ENCODE peak calls at places on chromosome 1, in ten cellular contexts. L is uterus; E is heart right ventricle; X is hepatocyte; H is RWPE1; K is astrocyte of the spinal cord; P is MCF 10A; O is cardiac muscle cell; T is CD8-positive, alpha-beta T cell; Q is NB4. D is an unnamed sample.

GRCh38 chr1:245260116-245260882 is 105.5 kb downstream of the KIF26B start:
- DNase-seq in L (no peak), E (no peak), X (no peak), H (no peak), K (no peak), P (no peak), O (no peak), T (no peak), Q (no peak), D (peak; percentile 96)

GRCh38 chr1:212920895-212921294 is 29.4 kb upstream of the VASH2 start:
- DNase-seq in L (no peak), E (no peak), X (no peak), H (no peak), K (no peak), P (no peak), O (no peak), T (no peak), Q (peak; percentile 41), D (no peak)

GRCh38 chr1:175599212-175599681 is 144.1 kb downstream of the TNR start:
- DNase-seq in L (no peak), E (no peak), X (peak; percentile 20), H (no peak), K (no peak), P (no peak), O (peak; percentile 44), T (no peak), Q (no peak), D (peak; percentile 7)

GRCh38 chr1:241658081-241658793 is 6.2 kb downstream of the WDR64 start:
- DNase-seq in L (no peak), E (no peak), X (no peak), H (no peak), K (no peak), P (peak; percentile 49), O (no peak), T (no peak), Q (no peak), D (no peak)

GRCh38 chr1:225450491-225451191 is 22.8 kb upstream of the LBR start:
- DNase-seq in L (no peak), E (no peak), X (no peak), H (no peak), K (no peak), P (peak; percentile 38), O (no peak), T (peak; percentile 48), Q (no peak), D (no peak)

GRCh38 chr1:68016364-68016763 is 34.1 kb downstream of the DIRAS3 start:
- DNase-seq in L (no peak), E (no peak), X (no peak), H (no peak), K (peak; percentile 17), P (no peak), O (no peak), T (no peak), Q (no peak), D (no peak)

GRCh38 chr1:31412732-31413404 is at the start of gene SERINC2:
- DNase-seq in L (no peak), E (no peak), X (peak; percentile 89), H (peak; percentile 82), K (no peak), P (peak; percentile 57), O (peak; percentile 49), T (peak; percentile 52), Q (peak; percentile 34), D (no peak)

GRCh38 chr1:186014370-186015030 is 280.3 kb downstream of the HMCN1 start:
- DNase-seq in L (no peak), E (no peak), X (no peak), H (no peak), K (peak; percentile 74), P (no peak), O (no peak), T (no peak), Q (no peak), D (no peak)

GRCh38 chr1:198088360-198089071 is 68.3 kb upstream of the NEK7 start:
- DNase-seq in L (no peak), E (no peak), X (peak; percentile 41), H (peak; percentile 65), K (peak; percentile 76), P (peak; percentile 64), O (peak; percentile 67), T (no peak), Q (peak; percentile 54), D (no peak)

GRCh38 chr1:84672080-84672735 is 18.1 kb downstream of the SSX2IP start:
- DNase-seq in L (no peak), E (no peak), X (no peak), H (no peak), K (no peak), P (no peak), O (no peak), T (no peak), Q (no peak), D (no peak)

GRCh38 chr1:206633708-206634121 is 1.6 kb upstream of the DYRK3 start:
- DNase-seq in L (peak; percentile 83), E (no peak), X (peak; percentile 54), H (peak; percentile 94), K (peak; percentile 75), P (peak; percentile 95), O (no peak), T (no peak), Q (peak; percentile 19), D (peak; percentile 74)

GRCh38 chr1:119097380-119097779 is 43.1 kb downstream of the WARS2 start:
- DNase-seq in L (no peak), E (no peak), X (no peak), H (no peak), K (peak; percentile 80), P (peak; percentile 49), O (no peak), T (no peak), Q (no peak), D (no peak)

GRCh38 chr1:24105368-24106160 is 6.4 kb downstream of the MYOM3 start:
- DNase-seq in L (no peak), E (no peak), X (peak; percentile 28), H (no peak), K (no peak), P (no peak), O (no peak), T (no peak), Q (no peak), D (no peak)

GRCh38 chr1:181936269-181936668 is 125.2 kb downstream of the ZNF648 start:
- DNase-seq in L (no peak), E (no peak), X (no peak), H (no peak), K (no peak), P (no peak), O (no peak), T (no peak), Q (no peak), D (no peak)

GRCh38 chr1:206768472-206769330 is 1.9 kb upstream of the IL19 start:
- DNase-seq in L (no peak), E (no peak), X (no peak), H (no peak), K (no peak), P (no peak), O (no peak), T (no peak), Q (no peak), D (no peak)

GRCh38 chr1:154934358-154934948 is 2.1 kb downstream of the PMVK start:
- DNase-seq in L (no peak), E (no peak), X (no peak), H (no peak), K (no peak), P (no peak), O (no peak), T (no peak), Q (no peak), D (no peak)

GRCh38 chr1:154936416-154937050 is at the start of gene PMVK:
- DNase-seq in L (peak; percentile 97), E (peak; percentile 98), X (peak; percentile 97), H (peak; percentile 99), K (peak; percentile 98), P (peak; percentile 99), O (peak; percentile 97), T (peak; percentile 96), Q (peak; percentile 96), D (peak; percentile 54)

GRCh38 chr1:154935749-154936415 is 637 bp downstream of the PMVK start:
- DNase-seq in L (no peak), E (no peak), X (no peak), H (no peak), K (no peak), P (no peak), O (no peak), T (no peak), Q (no peak), D (no peak)

GRCh38 chr1:154937051-154937987 is 800 bp upstream of the PMVK start:
- DNase-seq in L (peak; percentile 94), E (peak; percentile 92), X (peak; percentile 95), H (peak; percentile 92), K (peak; percentile 97), P (peak; percentile 97), O (peak; percentile 92), T (no peak), Q (peak; percentile 94), D (peak; percentile 70)

GRCh38 chr1:154931940-154932487 is 4.5 kb downstream of the PMVK start:
- DNase-seq in L (no peak), E (no peak), X (peak; percentile 85), H (peak; percentile 68), K (no peak), P (peak; percentile 86), O (peak; percentile 29), T (no peak), Q (no peak), D (no peak)
- TF ChIP-seq CTCF in L (no peak), E (no peak), X (no peak), H (no peak), K (no peak), P (no peak), O (no peak), T (no peak), Q (no peak), D (no peak)

DNA sequence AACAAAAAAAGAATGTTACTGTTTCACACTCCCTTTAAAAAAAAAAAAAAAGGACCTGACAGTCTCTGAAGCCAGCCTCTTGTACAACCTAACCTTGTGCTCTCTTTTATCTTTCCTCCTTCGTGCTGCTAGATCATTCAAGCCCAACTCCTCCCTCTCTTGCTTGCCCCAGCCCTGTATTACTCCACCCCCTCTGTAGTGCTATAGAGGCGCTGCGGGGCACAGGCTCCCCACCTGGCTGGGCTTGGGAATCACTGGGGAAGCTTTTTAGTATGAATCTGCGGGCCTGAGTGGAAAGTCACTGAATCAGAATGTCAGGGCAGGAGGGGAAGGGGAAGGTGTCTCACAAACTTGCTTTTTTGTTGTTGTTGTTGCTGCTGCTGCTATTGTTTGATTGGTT is 383.7 kb upstream of the CAMK1G start:
- DNase-seq in L (no peak), E (no peak), X (peak; percentile 38), H (no peak), K (no peak), P (no peak), O (peak; percentile 57), T (no peak), Q (no peak), D (no peak)
- TF ChIP-seq CTCF in L (no peak), E (no peak), X (no peak), H (no peak), K (no peak), P (no peak), O (no peak), T (no peak), Q (no peak), D (peak; percentile 9)

GRCh38 chr1:157496121-157496526 is 56.2 kb downstream of the FCRL5 start:
- DNase-seq in L (no peak), E (peak; percentile 11), X (peak; percentile 62), H (peak; percentile 41), K (peak; percentile 37), P (peak; percentile 74), O (peak; percentile 59), T (peak; percentile 55), Q (peak; percentile 47), D (no peak)
- TF ChIP-seq CTCF in L (peak; percentile 71), E (peak; percentile 89), X (peak; percentile 74), H (peak; percentile 83), K (peak; percentile 85), P (peak; percentile 95), O (peak; percentile 88), T (peak; percentile 89), Q (peak; percentile 78), D (peak; percentile 77)

GRCh38 chr1:233424727-233425222 is 97.3 kb downstream of the MAP3K21 start:
- DNase-seq in L (no peak), E (no peak), X (no peak), H (no peak), K (no peak), P (peak; percentile 54), O (no peak), T (no peak), Q (no peak), D (no peak)
- TF ChIP-seq CTCF in L (no peak), E (no peak), X (peak; percentile 20), H (no peak), K (peak; percentile 18), P (peak; percentile 40), O (no peak), T (no peak), Q (no peak), D (peak; percentile 31)